ENCODE peak calls at places on chromosomes 11 and 22, in nine cellular contexts. W is thoracic aorta; L is Peyer's patch; T is IMR-90; M is right cardiac atrium; F is breast epithelium; G is H9; R is CD4-positive, CD25-positive, alpha-beta regulatory T cell; X is right atrium auricular region. B is an unnamed sample. For H3K4me1, the result is how much of the 10 kb centered on the place peaks cover.

GRCh38 chr22:24060375-24060788 is 49.3 kb downstream of the CABIN1 start:
- DNase-seq in W (peak), F (no peak), R (no peak), G (no peak), M (no peak), L (no peak), T (peak), X (peak), B (no peak)

GRCh38 chr11:2792376-2793250 is 92.8 kb upstream of the KCNQ1OT1 start:
- DNase-seq in X (no peak), F (peak), T (no peak), W (no peak), R (no peak), L (peak), G (peak), M (peak), B (peak)

GRCh38 chr22:17085277-17086091 is 684 bp downstream of the IL17RA start:
- DNase-seq in G (no peak), R (peak), M (peak), F (no peak), T (no peak), X (no peak), L (peak), W (no peak), B (no peak)

GRCh38 chr22:28014141-28015055 is 95.3 kb upstream of the PITPNB start:
- DNase-seq in G (no peak), X (no peak), W (no peak), F (peak), R (no peak), L (no peak), M (peak), T (no peak), B (peak)

GRCh38 chr11:19472679-19473078 is 231.9 kb upstream of the E2F8 start:
- DNase-seq in G (no peak), T (no peak), R (no peak), M (no peak), L (no peak), W (no peak), F (no peak), X (no peak), B (no peak)

GRCh38 chr11:114309517-114309916 is 13.3 kb downstream of the NNMT start:
- DNase-seq in G (no peak), M (no peak), R (no peak), F (no peak), W (no peak), T (no peak), X (no peak), L (no peak), B (no peak)

GRCh38 chr11:73585834-73586575 is 11.9 kb downstream of the FAM168A start:
- DNase-seq in R (no peak), T (peak), L (no peak), G (no peak), W (no peak), X (no peak), M (no peak), F (no peak), B (no peak)

GRCh38 chr11:8221025-8221723 is 42.5 kb downstream of the LMO1 start:
- DNase-seq in M (no peak), R (no peak), F (no peak), G (no peak), L (no peak), X (no peak), W (no peak), T (no peak), B (no peak)

GRCh38 chr11:15278129-15278528 is 163.4 kb downstream of the INSC start:
- DNase-seq in F (no peak), X (no peak), W (no peak), G (no peak), T (peak), M (no peak), R (no peak), L (no peak), B (no peak)

GRCh38 chr11:134518616-134519389 is 106.8 kb upstream of the B3GAT1 start:
- DNase-seq in X (no peak), L (peak), G (no peak), W (no peak), M (no peak), F (peak), T (no peak), R (no peak), B (peak)

GRCh38 chr22:23894710-23895598 is 771 bp downstream of the MIF start:
- DNase-seq in M (peak), X (peak), T (peak), R (peak), W (peak), G (peak), F (peak), L (peak), B (peak)

GRCh38 chr11:13294771-13295579 is 17.4 kb downstream of the BMAL1 start:
- DNase-seq in R (no peak), M (no peak), G (no peak), L (no peak), T (no peak), F (no peak), X (no peak), W (no peak), B (no peak)

GRCh38 chr11:65588199-65589054 is 7.2 kb downstream of the KCNK7 start:
- DNase-seq in T (peak), L (peak), X (no peak), F (no peak), M (peak), G (peak), R (peak), W (no peak), B (peak)

GRCh38 chr11:2443406-2443805 is 908 bp downstream of the TRPM5 start:
- DNase-seq in W (no peak), R (no peak), G (no peak), M (peak), L (no peak), T (no peak), X (no peak), F (no peak), B (no peak)

GRCh38 chr11:115069599-115069998 is 391.3 kb downstream of the NXPE2 start:
- DNase-seq in M (no peak), G (no peak), L (no peak), W (no peak), F (no peak), T (no peak), X (no peak), R (no peak), B (no peak)

GRCh38 chr11:127018683-127019279 is 18.2 kb upstream of the KIRREL3 start:
- DNase-seq in T (no peak), F (no peak), M (no peak), W (no peak), X (no peak), L (no peak), R (no peak), G (no peak), B (no peak)

DNA sequence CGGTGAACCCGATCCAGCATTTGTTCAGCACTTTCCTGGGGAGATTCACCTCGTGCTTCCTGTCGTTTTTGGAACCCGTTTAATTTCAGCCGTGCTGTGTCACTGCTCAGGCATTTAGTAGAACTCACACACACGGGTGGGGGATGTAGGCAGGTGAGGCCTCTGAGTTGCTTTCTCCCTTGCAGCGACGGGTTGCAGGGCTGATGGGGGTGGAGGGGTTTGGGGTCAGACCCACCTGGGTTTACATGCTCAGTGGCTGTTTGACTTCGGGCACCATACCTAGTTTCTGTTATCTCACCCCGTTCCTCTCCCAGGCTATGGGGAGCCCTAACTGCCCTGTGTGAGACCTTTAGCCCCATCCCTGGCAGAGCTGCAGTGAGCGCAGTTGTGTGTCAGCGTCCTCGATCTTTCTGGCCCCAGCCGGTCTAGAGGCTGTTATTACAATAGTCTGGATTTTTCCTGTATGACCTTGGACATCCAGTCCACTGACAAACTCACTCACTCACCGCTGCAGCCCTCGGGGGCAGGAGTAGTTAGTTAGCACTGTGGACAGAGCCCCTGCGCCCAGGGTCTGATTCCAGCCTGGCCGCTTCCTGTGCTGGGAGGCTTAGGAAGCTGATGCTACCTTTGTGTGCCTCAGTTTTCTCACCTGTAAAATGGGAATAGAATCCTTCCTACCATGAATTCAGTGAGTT is 2.6 kb downstream of the LRP5 start:
- DNase-seq in W (no peak), L (peak), T (peak), M (peak), R (no peak), F (no peak), X (no peak), G (no peak), B (no peak)
- H3K4me1 ChIP-seq in W (under half), L (under half), T (under half), M (under half), R (under half), F (under half), X (under half), G (under half), B (under half)

DNA sequence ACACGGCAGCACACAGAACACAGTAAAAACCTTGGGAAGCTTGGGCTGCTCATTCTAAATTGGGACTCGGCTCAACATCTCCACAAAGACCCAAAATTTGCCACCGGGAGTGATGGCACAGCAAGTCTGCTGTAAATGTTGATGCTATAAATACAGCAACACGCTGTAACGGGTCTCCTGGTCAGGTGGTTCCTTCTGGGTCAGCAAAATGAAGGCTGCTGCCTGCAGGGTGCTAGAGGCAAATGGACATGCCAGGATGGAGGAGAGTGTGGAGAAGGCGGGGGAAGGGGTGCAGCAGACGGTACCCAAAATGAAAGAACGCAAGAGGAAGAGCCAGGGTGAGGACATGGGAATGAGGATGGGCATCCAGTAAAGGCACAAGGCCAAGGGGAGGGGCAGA is 30.4 kb downstream of the MAFF start:
- DNase-seq in W (no peak), F (no peak), G (no peak), R (no peak), X (no peak), M (no peak), T (no peak), L (no peak), B (no peak)
- H3K4me1 ChIP-seq in W (under half), F (under half), G (under half), R (under half), X (under half), M (under half), T (under half), L (under half), B (under half)

GRCh38 chr22:46081036-46081830 is 69.1 kb upstream of the PPARA start:
- DNase-seq in W (no peak), F (peak), R (no peak), T (no peak), X (no peak), L (peak), M (peak), G (no peak), B (peak)
- H3K4me1 ChIP-seq in W (half or more), F (under half), R (under half), T (under half), X (under half), L (under half), M (under half), G (under half), B (under half)

GRCh38 chr11:86596861-86597632 is 75.4 kb downstream of the ME3 start:
- DNase-seq in L (no peak), T (peak), M (peak), X (no peak), G (no peak), R (no peak), F (no peak), W (no peak), B (no peak)
- H3K4me1 ChIP-seq in L (under half), T (under half), M (under half), X (under half), G (under half), R (under half), F (under half), W (under half), B (under half)

GRCh38 chr11:9758676-9759518 is 95.0 kb downstream of the SWAP70 start:
- DNase-seq in X (peak), M (peak), R (peak), T (peak), L (peak), W (peak), G (peak), F (peak), B (peak)

GRCh38 chr11:9761441-9761945 is 97.6 kb downstream of the SWAP70 start:
- DNase-seq in W (no peak), G (no peak), R (no peak), M (no peak), F (no peak), T (no peak), L (no peak), X (no peak), B (no peak)

GRCh38 chr11:9759519-9760179 is 95.8 kb downstream of the SWAP70 start:
- DNase-seq in T (peak), W (peak), L (peak), M (peak), X (peak), F (peak), G (no peak), R (peak), B (peak)

GRCh38 chr11:9757809-9758675 is 94.2 kb downstream of the SWAP70 start:
- DNase-seq in M (peak), X (peak), T (peak), W (peak), G (peak), L (peak), R (peak), F (peak), B (peak)

DNA sequence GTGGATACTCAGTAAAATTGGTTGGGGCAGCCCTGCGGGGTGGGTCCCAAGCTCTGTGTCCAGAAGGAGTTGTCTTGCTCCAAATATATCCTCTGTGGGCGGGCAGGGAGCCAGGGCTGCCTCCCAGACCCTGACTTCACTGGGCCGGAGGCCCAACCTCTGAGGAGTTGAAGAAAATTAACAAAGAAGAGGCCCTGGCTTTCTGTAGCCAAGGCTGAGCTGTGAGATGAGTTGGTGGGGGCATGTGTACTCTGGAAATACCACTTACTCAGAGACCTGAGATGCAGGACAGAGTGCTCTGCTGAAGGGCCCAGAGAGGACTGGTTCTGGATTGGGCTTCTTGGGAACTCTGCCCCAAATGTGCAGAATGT is 96.3 kb downstream of the SWAP70 start:
- DNase-seq in G (no peak), R (no peak), M (peak), F (peak), L (peak), W (peak), T (peak), X (peak), B (no peak)
- H3K4me1 ChIP-seq in G (under half), R (under half), M (under half), F (under half), L (under half), W (under half), T (half or more), X (under half), B (under half)

DNA sequence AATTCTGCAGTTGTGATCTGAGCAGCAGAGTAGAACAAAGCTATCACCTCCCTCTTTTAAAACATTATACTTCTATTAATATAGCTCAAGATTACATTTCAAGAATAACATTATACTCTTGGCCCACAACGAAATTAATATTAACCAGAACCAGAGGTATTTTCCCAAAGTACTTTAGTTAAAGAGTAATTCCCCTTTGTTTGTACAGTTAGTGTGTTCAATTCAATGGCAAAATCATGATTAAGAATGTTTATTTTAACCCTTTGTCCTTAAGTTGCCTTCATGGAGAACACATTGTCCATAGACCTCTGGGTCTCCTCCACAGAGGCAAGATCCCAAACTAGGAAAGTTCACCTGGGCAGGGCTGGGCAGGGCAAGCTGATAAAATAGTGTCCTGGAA is 88.0 kb upstream of the CSNK2A3 start:
- DNase-seq in G (no peak), X (no peak), L (no peak), T (no peak), F (no peak), M (no peak), W (no peak), R (no peak), B (no peak)
- H3K4me1 ChIP-seq in G (under half), X (under half), L (under half), T (under half), F (under half), M (under half), W (under half), R (under half), B (under half)

GRCh38 chr11:132658696-132659095 is 873.6 kb downstream of the OPCML start:
- DNase-seq in T (no peak), M (no peak), L (no peak), X (no peak), G (no peak), W (no peak), R (no peak), F (no peak), B (no peak)
- H3K4me1 ChIP-seq in T (under half), M (under half), L (under half), X (under half), G (under half), W (under half), R (under half), F (under half), B (under half)